ENCODE peak calls at places on chromosomes 4 and X, in six cellular contexts. H is SK-N-SH, W is H1, S is GM12878, V is K562, A is HepG2. T is an unnamed sample.

GRCh38 chr4:118905546-118905945 is 16.9 kb downstream of the SYNPO2 start:
- DNase-seq in W (no peak), V (peak), A (no peak), H (no peak), S (no peak), T (no peak)

GRCh38 chrX:110013968-110014367 is 11.1 kb downstream of the TMEM164 start:
- DNase-seq in V (no peak), W (no peak), A (no peak), H (no peak), S (no peak), T (no peak)

GRCh38 chr4:40264497-40264896 is 67.7 kb downstream of the RHOH start:
- DNase-seq in S (no peak), H (no peak), V (no peak), A (no peak), W (no peak), T (no peak)

GRCh38 chr4:78612398-78613005 is 60.9 kb downstream of the ANXA3 start:
- DNase-seq in H (peak), W (no peak), A (peak), S (no peak), V (peak), T (peak)

GRCh38 chr4:176187610-176188009 is 7.8 kb downstream of the SPATA4 start:
- DNase-seq in V (no peak), A (peak), S (no peak), W (no peak), H (no peak), T (no peak)

GRCh38 chr4:1511441-1512041 is 105.3 kb upstream of the NKX1-1 start:
- DNase-seq in H (peak), S (no peak), V (peak), W (no peak), A (peak), T (no peak)

GRCh38 chrX:21509912-21510311 is 135.7 kb downstream of the CNKSR2 start:
- DNase-seq in A (no peak), H (no peak), W (no peak), S (no peak), V (no peak), T (no peak)

GRCh38 chr4:125547842-125548241 is 233.1 kb downstream of the FAT4 start:
- DNase-seq in H (no peak), W (no peak), V (no peak), S (no peak), A (no peak), T (no peak)

GRCh38 chr4:164926301-164926700 is 49.3 kb downstream of the APELA start:
- DNase-seq in S (no peak), H (no peak), W (no peak), A (no peak), V (no peak), T (no peak)

GRCh38 chr4:71230258-71230594 is 108.6 kb upstream of the SLC4A4 start:
- DNase-seq in S (no peak), W (no peak), H (no peak), V (no peak), A (no peak), T (no peak)

GRCh38 chr4:139015948-139016451 is 419 bp downstream of the NOCT start:
- DNase-seq in A (peak), W (no peak), V (peak), S (no peak), H (no peak), T (peak)

GRCh38 chrX:13855689-13856425 is 39.0 kb upstream of the GPM6B start:
- DNase-seq in A (no peak), V (no peak), H (no peak), W (no peak), S (no peak), T (no peak)

GRCh38 chr4:130486186-130486585 is 1390.2 kb downstream of the C4orf33 start:
- DNase-seq in A (no peak), V (no peak), W (no peak), S (no peak), H (no peak), T (no peak)

GRCh38 chr4:98662619-98663225 is 4.3 kb upstream of the TSPAN5 start:
- DNase-seq in V (no peak), H (no peak), A (no peak), W (peak), S (no peak), T (no peak)

GRCh38 chrX:14357314-14357713 is 172.0 kb upstream of the GLRA2 start:
- DNase-seq in W (no peak), V (no peak), A (no peak), H (no peak), S (no peak), T (no peak)

GRCh38 chrX:19440713-19441112 is 74.6 kb downstream of the MAP3K15 start:
- DNase-seq in A (no peak), S (no peak), H (no peak), W (no peak), V (no peak), T (peak)

GRCh38 chr4:47840291-47840690 is 2.4 kb upstream of the CORIN start:
- DNase-seq in S (no peak), A (no peak), V (no peak), W (no peak), H (no peak), T (no peak)

GRCh38 chr4:90840828-90841227 is 713.6 kb downstream of the CCSER1 start:
- DNase-seq in A (no peak), S (no peak), V (no peak), W (no peak), H (no peak), T (no peak)

GRCh38 chr4:86035688-86036087 is 324.2 kb downstream of the MAPK10 start:
- DNase-seq in S (no peak), V (no peak), A (no peak), H (no peak), W (no peak), T (no peak)

GRCh38 chrX:24396930-24397277 is 36.5 kb downstream of the SUPT20HL1 start:
- DNase-seq in V (no peak), A (no peak), W (no peak), S (no peak), H (no peak), T (no peak)

GRCh38 chr4:158259955-158260575 is 49.8 kb downstream of the TMEM144 start:
- DNase-seq in A (peak), W (no peak), S (no peak), H (no peak), V (no peak), T (no peak)

GRCh38 chr4:579543-580175 is 3.6 kb upstream of the TMEM271 start:
- DNase-seq in H (no peak), A (no peak), W (no peak), V (no peak), S (no peak), T (no peak)

GRCh38 chrX:67353651-67354370 is 190.0 kb upstream of the AR start:
- DNase-seq in H (no peak), S (no peak), V (no peak), A (no peak), W (no peak), T (no peak)

GRCh38 chr4:96305030-96305429 is 465.1 kb downstream of the PDHA2 start:
- DNase-seq in W (no peak), H (peak), S (no peak), V (no peak), A (no peak), T (no peak)

GRCh38 chrX:8404443-8404842 is 60.2 kb upstream of the VCX3B start:
- DNase-seq in H (no peak), S (no peak), V (no peak), A (no peak), W (no peak), T (no peak)

GRCh38 chrX:12973561-12974216 is 1.2 kb upstream of the TMSB4X start:
- DNase-seq in W (no peak), H (no peak), V (no peak), S (no peak), A (no peak), T (peak)

GRCh38 chrX:17412692-17413091 is 37.7 kb downstream of the NHS start:
- DNase-seq in S (no peak), V (no peak), H (peak), W (no peak), A (no peak), T (no peak)

GRCh38 chrX:106718709-106719108 is 7.8 kb upstream of the RNF128 start:
- DNase-seq in S (no peak), W (no peak), H (no peak), A (peak), V (no peak), T (no peak)

GRCh38 chr4:152700151-152700550 is 20.4 kb upstream of the TMEM154 start:
- DNase-seq in W (peak), H (no peak), A (no peak), S (no peak), V (no peak), T (no peak)

GRCh38 chr4:110104661-110105060 is 93.8 kb downstream of the ELOVL6 start:
- DNase-seq in S (no peak), A (no peak), W (no peak), V (no peak), H (no peak), T (no peak)

GRCh38 chr4:31702291-31702690 is 982.1 kb downstream of the PCDH7 start:
- DNase-seq in W (no peak), S (no peak), V (no peak), A (no peak), H (no peak), T (no peak)

DNA sequence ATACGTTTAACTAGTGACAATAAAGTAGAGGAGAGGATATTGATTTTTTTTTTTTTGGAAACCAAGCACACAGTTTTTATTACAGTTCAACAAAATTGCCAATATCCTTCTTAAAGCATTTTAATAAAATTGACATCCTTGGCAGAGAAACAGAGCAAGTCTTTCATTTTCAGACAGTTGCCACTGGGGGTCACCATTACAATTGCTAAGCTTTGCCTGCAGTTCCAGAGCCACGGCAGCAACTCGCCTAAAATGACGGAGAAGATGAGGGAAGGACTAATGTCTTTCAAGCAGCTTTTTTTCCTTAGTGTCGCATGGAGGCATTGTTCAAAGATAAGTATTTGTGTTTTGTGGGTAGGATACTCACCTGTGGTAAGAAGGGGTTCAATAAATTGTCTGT is 507.8 kb upstream of the ARX start:
- DNase-seq in A (peak), H (peak), W (peak), V (no peak), S (no peak), T (peak)
- TF ChIP-seq CTCF in A (peak), H (peak), W (no peak), V (no peak), S (peak), T (no peak)

DNA sequence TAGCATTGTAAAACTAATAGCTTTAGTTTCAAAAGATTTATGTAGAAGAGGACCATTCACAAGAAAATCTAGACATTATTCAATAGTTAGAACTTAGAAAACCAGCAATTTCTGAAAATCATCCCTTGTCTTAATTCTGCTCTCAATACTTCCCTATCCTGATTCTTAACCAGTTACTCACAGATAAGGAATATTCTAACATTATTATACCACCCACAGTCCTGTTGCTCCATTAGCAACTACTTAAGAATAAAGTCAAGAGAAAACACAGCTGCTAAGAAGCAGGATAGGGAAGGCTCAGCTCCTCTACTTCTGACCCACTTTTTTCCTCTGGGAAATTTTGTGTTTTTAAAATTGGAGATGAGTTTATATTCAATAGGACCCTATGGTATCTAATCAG is 47.7 kb downstream of the PHKA1 start:
- DNase-seq in V (no peak), H (no peak), A (no peak), W (no peak), S (no peak), T (no peak)
- TF ChIP-seq GABPA in V (no peak), H (no peak), A (no peak), W (no peak), S (no peak), T (no peak)

DNA sequence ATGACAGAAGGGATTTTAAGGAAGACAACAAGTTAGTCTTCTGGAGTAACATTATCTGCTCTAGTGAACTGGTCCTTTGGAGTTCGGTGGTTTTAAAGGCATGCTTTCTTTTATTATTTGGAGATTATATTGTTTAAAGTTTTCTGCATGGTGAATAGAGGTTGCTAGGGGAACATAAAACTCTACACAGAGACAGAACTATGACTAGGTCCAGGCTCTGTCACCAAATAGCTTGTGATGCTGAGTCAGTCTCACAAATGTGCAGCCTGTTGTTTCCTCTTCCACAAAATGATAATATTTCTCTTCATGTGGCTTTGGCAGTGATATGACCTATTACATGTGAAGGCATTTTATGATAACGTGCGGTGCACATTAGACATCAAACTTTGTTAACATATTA is 132.6 kb downstream of the PACRGL start:
- DNase-seq in S (no peak), W (no peak), H (no peak), A (no peak), V (no peak), T (no peak)
- TF ChIP-seq CTCF in S (no peak), W (no peak), H (no peak), A (no peak), V (no peak), T (no peak)

GRCh38 chr4:88609387-88609786 is 17.1 kb downstream of the HERC3 start:
- DNase-seq in H (no peak), A (no peak), W (no peak), V (peak), S (no peak), T (no peak)
- TF ChIP-seq GABPA in H (no peak), A (no peak), W (no peak), V (peak), S (no peak), T (peak)

DNA sequence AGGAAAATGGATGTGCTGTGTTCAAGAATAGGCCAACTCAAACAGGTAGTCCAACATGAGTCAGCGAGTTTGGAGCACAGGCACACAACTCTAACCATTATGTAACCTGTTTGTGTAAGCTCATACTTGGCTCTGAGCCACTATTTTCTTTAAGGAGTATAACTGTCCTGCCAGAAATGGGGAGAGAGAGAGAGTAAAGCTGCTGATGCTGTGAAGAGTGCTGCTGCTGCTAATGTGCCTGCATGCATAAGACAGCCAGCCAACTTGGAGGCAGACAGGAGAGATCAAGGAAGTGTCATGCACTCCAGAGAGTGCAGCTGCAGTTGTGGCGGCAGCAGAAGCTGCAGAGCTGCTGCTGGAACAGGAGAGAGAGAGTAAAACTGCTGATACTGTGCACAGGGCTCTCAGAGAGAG is 11.7 kb upstream of the STATH start:
- DNase-seq in A (peak), S (no peak), V (no peak), H (no peak), W (no peak), T (no peak)
- TF ChIP-seq CTCF in A (no peak), S (no peak), V (no peak), H (no peak), W (no peak), T (no peak)

GRCh38 chr4:10354746-10355145 is 102.5 kb downstream of the ZNF518B start:
- DNase-seq in H (no peak), V (no peak), S (no peak), W (no peak), A (no peak), T (no peak)
- TF ChIP-seq GABPA in H (no peak), V (no peak), S (no peak), W (no peak), A (no peak), T (no peak)

DNA sequence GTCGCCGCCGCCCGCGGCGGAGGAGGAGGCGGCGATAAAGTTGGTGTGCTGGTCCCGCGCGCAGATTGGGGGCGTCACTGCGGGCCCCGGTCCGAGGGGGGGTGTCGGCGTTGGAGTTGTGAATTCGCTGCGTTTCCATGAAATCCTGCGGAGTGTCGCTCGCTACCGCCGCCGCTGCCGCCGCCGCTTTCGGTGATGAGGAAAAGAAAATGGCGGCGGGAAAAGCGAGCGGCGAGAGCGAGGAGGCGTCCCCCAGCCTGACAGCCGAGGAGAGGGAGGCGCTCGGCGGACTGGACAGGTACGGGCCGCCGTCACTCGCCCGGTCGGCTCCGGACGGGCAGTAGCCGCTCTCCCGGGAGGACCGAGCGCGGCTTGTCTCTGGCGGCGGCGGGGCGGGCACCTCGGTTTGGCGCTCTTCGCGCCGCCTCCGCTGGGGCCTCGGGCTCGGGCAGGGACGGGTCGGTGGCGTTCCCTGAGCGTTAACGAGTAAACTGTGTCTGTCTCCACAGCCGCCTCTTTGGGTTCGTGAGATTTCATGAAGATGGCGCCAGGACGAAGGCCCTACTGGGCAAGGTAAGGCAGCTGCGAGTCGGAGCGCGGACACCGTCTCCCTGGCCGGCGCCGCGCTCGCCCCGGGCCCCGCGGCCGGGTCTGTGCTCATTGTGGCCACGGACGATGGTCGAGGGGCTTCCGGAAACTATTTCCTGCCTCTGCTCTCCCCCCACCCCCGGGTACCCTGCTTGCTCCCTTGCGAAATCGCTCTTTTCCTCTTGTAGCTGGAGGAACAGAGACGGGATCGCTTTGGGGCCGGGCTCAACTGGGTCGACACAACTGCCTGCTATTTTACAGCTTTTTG is 655 bp downstream of the KDM6A start:
- DNase-seq in W (peak), S (no peak), A (no peak), H (peak), V (peak), T (no peak)
- TF ChIP-seq CTCF in W (no peak), S (no peak), A (no peak), H (no peak), V (no peak), T (no peak)

GRCh38 chr4:56762484-56763250 is 58.8 kb downstream of the SPINK2 start:
- DNase-seq in V (no peak), W (no peak), S (no peak), A (no peak), H (no peak), T (no peak)
- TF ChIP-seq GABPA in V (no peak), W (no peak), S (peak), A (no peak), H (no peak), T (no peak)

DNA sequence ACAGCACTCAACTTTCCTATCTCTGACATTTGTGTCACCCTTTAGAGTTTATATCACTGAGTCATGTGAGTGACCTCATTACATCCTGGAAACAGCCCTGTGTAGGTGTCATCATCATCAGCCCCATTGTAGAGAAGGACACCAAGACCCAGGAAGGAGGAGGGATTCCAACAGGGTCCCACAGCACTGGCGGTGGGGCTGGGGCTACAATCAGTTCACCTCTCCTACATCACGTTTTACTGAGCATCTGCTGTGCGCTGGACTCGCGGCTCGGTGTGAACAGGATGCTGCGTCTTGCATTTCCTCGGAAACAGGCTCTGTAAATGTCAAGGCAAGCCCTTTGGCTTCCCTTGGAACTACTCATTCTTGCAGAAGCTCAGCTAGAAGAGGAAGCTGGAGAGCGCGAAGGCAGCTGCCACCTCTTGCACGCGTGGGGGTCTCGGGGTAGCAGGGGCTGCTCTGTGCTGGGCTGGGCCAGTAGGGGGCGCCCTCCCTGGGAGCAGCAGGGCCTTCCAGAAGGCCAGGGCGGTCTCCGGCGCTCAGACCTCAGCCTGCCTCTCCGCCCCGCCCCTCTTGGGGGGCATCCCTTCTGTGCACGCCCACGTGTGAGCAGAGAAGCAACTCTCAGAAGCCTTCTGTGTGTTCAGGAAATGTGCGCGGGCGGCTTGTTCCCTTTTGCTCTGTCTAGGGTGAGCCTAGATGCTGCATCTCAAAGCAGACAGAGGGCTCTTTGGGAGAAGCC is 29.0 kb downstream of the REELD1 start:
- DNase-seq in H (no peak), V (peak), W (peak), A (no peak), S (peak), T (peak)
- TF ChIP-seq CTCF in H (peak), V (peak), W (peak), A (peak), S (peak), T (peak)

GRCh38 chr4:57158762-57159161 is 48.6 kb upstream of the IGFBP7 start:
- DNase-seq in A (no peak), W (no peak), H (no peak), V (no peak), S (no peak), T (no peak)

GRCh38 chr4:57157611-57158137 is 47.5 kb upstream of the IGFBP7 start:
- DNase-seq in W (no peak), S (no peak), H (peak), A (no peak), V (no peak), T (no peak)

GRCh38 chr4:57156242-57156990 is 46.2 kb upstream of the IGFBP7 start:
- DNase-seq in V (no peak), H (no peak), A (no peak), W (no peak), S (no peak), T (no peak)

GRCh38 chr4:57159866-57160265 is 49.7 kb upstream of the IGFBP7 start:
- DNase-seq in A (no peak), H (no peak), W (no peak), S (no peak), V (no peak), T (no peak)

GRCh38 chr4:57158221-57158620 is 48.0 kb upstream of the IGFBP7 start:
- DNase-seq in H (peak), V (no peak), S (no peak), W (no peak), A (no peak), T (no peak)
- TF ChIP-seq GABPA in H (no peak), V (no peak), S (no peak), W (no peak), A (no peak), T (no peak)